ENCODE peak calls at places on chromosome 2, in ten cellular contexts. One of them, this sample, is unnamed.

GRCh38 chr2:120546077-120546864 is 189.4 kb upstream of the GLI2 start:
- DNase-seq in dorsolateral prefrontal cortex: no peak
- DNase-seq in stomach: no peak
- DNase-seq in adrenal gland: no peak
- DNase-seq in AG09309: peak; percentile 96
- DNase-seq in HL-60: no peak
- DNase-seq in AG04449: peak; percentile 98
- DNase-seq in cardiac muscle cell: peak; percentile 92
- DNase-seq in heart left ventricle: peak; percentile 68
- DNase-seq in PC-3: no peak
- DNase-seq in this sample: peak; percentile 75

GRCh38 chr2:208466133-208466919 is 59.7 kb downstream of the PTH2R start:
- DNase-seq in dorsolateral prefrontal cortex: no peak
- DNase-seq in stomach: no peak
- DNase-seq in adrenal gland: peak; percentile 10
- DNase-seq in AG09309: no peak
- DNase-seq in HL-60: peak; percentile 23
- DNase-seq in AG04449: no peak
- DNase-seq in cardiac muscle cell: peak; percentile 44
- DNase-seq in heart left ventricle: no peak
- DNase-seq in PC-3: peak; percentile 68
- DNase-seq in this sample: peak; percentile 18

GRCh38 chr2:17538022-17538843 is 2.3 kb upstream of the VSNL1 start:
- DNase-seq in dorsolateral prefrontal cortex: no peak
- DNase-seq in stomach: no peak
- DNase-seq in adrenal gland: peak; percentile 21
- DNase-seq in AG09309: no peak
- DNase-seq in HL-60: no peak
- DNase-seq in AG04449: no peak
- DNase-seq in cardiac muscle cell: peak; percentile 30
- DNase-seq in heart left ventricle: peak; percentile 28
- DNase-seq in PC-3: no peak
- DNase-seq in this sample: peak; percentile 35

GRCh38 chr2:175832886-175833285 is 169.2 kb downstream of the LNPK start:
- DNase-seq in dorsolateral prefrontal cortex: no peak
- DNase-seq in stomach: no peak
- DNase-seq in adrenal gland: no peak
- DNase-seq in AG09309: no peak
- DNase-seq in HL-60: no peak
- DNase-seq in AG04449: no peak
- DNase-seq in cardiac muscle cell: no peak
- DNase-seq in heart left ventricle: no peak
- DNase-seq in PC-3: no peak
- DNase-seq in this sample: peak; percentile 41

GRCh38 chr2:192195548-192196418 is 1.1 kb upstream of the TMEFF2 start:
- DNase-seq in dorsolateral prefrontal cortex: peak; percentile 44
- DNase-seq in stomach: peak; percentile 25
- DNase-seq in adrenal gland: peak; percentile 7
- DNase-seq in AG09309: no peak
- DNase-seq in HL-60: no peak
- DNase-seq in AG04449: no peak
- DNase-seq in cardiac muscle cell: peak; percentile 42
- DNase-seq in heart left ventricle: peak; percentile 18
- DNase-seq in PC-3: peak; percentile 19
- DNase-seq in this sample: peak; percentile 19

GRCh38 chr2:27442282-27442980 is at the start of gene KRTCAP3:
- DNase-seq in dorsolateral prefrontal cortex: no peak
- DNase-seq in stomach: peak; percentile 87
- DNase-seq in adrenal gland: peak; percentile 16
- DNase-seq in AG09309: no peak
- DNase-seq in HL-60: no peak
- DNase-seq in AG04449: no peak
- DNase-seq in cardiac muscle cell: no peak
- DNase-seq in heart left ventricle: no peak
- DNase-seq in PC-3: peak; percentile 14
- DNase-seq in this sample: no peak

GRCh38 chr2:2843969-2844548 is 513.0 kb upstream of the MYT1L start:
- DNase-seq in dorsolateral prefrontal cortex: no peak
- DNase-seq in stomach: no peak
- DNase-seq in adrenal gland: no peak
- DNase-seq in AG09309: no peak
- DNase-seq in HL-60: no peak
- DNase-seq in AG04449: no peak
- DNase-seq in cardiac muscle cell: no peak
- DNase-seq in heart left ventricle: no peak
- DNase-seq in PC-3: peak; percentile 6
- DNase-seq in this sample: no peak

GRCh38 chr2:137862651-137863050 is 101.6 kb upstream of the HNMT start:
- DNase-seq in dorsolateral prefrontal cortex: no peak
- DNase-seq in stomach: no peak
- DNase-seq in adrenal gland: no peak
- DNase-seq in AG09309: no peak
- DNase-seq in HL-60: no peak
- DNase-seq in AG04449: no peak
- DNase-seq in cardiac muscle cell: no peak
- DNase-seq in heart left ventricle: no peak
- DNase-seq in PC-3: no peak
- DNase-seq in this sample: no peak

GRCh38 chr2:147100406-147101035 is 744.3 kb upstream of the ACVR2A start:
- DNase-seq in dorsolateral prefrontal cortex: no peak
- DNase-seq in stomach: no peak
- DNase-seq in adrenal gland: no peak
- DNase-seq in AG09309: no peak
- DNase-seq in HL-60: no peak
- DNase-seq in AG04449: no peak
- DNase-seq in cardiac muscle cell: no peak
- DNase-seq in heart left ventricle: no peak
- DNase-seq in PC-3: peak; percentile 14
- DNase-seq in this sample: peak; percentile 7

GRCh38 chr2:38190542-38191218 is 114.7 kb upstream of the CYP1B1 start:
- DNase-seq in dorsolateral prefrontal cortex: no peak
- DNase-seq in stomach: no peak
- DNase-seq in adrenal gland: no peak
- DNase-seq in AG09309: peak; percentile 97
- DNase-seq in HL-60: peak; percentile 30
- DNase-seq in AG04449: peak; percentile 62
- DNase-seq in cardiac muscle cell: peak; percentile 88
- DNase-seq in heart left ventricle: no peak
- DNase-seq in PC-3: no peak
- DNase-seq in this sample: peak; percentile 76

GRCh38 chr2:233982421-233983121 is 65.4 kb downstream of the TRPM8 start:
- DNase-seq in dorsolateral prefrontal cortex: no peak
- DNase-seq in stomach: no peak
- DNase-seq in adrenal gland: no peak
- DNase-seq in AG09309: peak; percentile 68
- DNase-seq in HL-60: no peak
- DNase-seq in AG04449: peak; percentile 82
- DNase-seq in cardiac muscle cell: peak; percentile 74
- DNase-seq in heart left ventricle: no peak
- DNase-seq in PC-3: peak; percentile 85
- DNase-seq in this sample: peak; percentile 65

GRCh38 chr2:147177449-147177848 is 667.4 kb upstream of the ACVR2A start:
- DNase-seq in dorsolateral prefrontal cortex: no peak
- DNase-seq in stomach: no peak
- DNase-seq in adrenal gland: no peak
- DNase-seq in AG09309: no peak
- DNase-seq in HL-60: peak; percentile 4
- DNase-seq in AG04449: no peak
- DNase-seq in cardiac muscle cell: peak; percentile 57
- DNase-seq in heart left ventricle: no peak
- DNase-seq in PC-3: peak; percentile 75
- DNase-seq in this sample: peak; percentile 42

GRCh38 chr2:19611491-19612332 is 253.3 kb upstream of the OSR1 start:
- DNase-seq in dorsolateral prefrontal cortex: no peak
- DNase-seq in stomach: no peak
- DNase-seq in adrenal gland: no peak
- DNase-seq in AG09309: peak; percentile 95
- DNase-seq in HL-60: no peak
- DNase-seq in AG04449: peak; percentile 86
- DNase-seq in cardiac muscle cell: peak; percentile 95
- DNase-seq in heart left ventricle: no peak
- DNase-seq in PC-3: peak; percentile 96
- DNase-seq in this sample: peak; percentile 93

GRCh38 chr2:232872826-232873225 is 2.8 kb downstream of the SNORC start:
- DNase-seq in dorsolateral prefrontal cortex: peak; percentile 67
- DNase-seq in stomach: no peak
- DNase-seq in adrenal gland: no peak
- DNase-seq in AG09309: no peak
- DNase-seq in HL-60: no peak
- DNase-seq in AG04449: no peak
- DNase-seq in cardiac muscle cell: no peak
- DNase-seq in heart left ventricle: no peak
- DNase-seq in PC-3: no peak
- DNase-seq in this sample: no peak

GRCh38 chr2:157470321-157470720 is 26.4 kb upstream of the CYTIP start:
- DNase-seq in dorsolateral prefrontal cortex: no peak
- DNase-seq in stomach: no peak
- DNase-seq in adrenal gland: no peak
- DNase-seq in AG09309: no peak
- DNase-seq in HL-60: no peak
- DNase-seq in AG04449: no peak
- DNase-seq in cardiac muscle cell: no peak
- DNase-seq in heart left ventricle: no peak
- DNase-seq in PC-3: no peak
- DNase-seq in this sample: no peak

DNA sequence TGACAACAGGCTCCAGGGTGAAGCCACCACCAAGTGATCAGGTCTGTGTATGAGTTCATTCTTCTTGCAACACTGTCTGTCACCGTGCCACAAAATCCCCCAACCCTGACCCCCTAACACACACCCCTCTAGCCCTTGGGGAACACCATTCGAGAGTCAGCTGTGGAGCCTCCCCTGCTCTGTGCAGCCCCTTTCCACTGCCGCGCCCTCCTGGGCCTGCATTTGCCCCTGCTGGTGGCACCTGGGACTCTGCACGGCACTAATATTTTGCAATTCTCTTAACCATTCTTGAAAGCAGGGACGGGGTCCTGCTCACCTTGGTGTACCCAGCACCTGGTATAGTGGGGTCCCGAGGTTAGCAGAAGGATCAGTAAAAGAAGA is 124.0 kb downstream of the HDAC4 start:
- DNase-seq in dorsolateral prefrontal cortex: peak; percentile 16
- DNase-seq in stomach: peak; percentile 24
- DNase-seq in adrenal gland: no peak
- DNase-seq in AG09309: no peak
- DNase-seq in HL-60: no peak
- DNase-seq in AG04449: no peak
- DNase-seq in cardiac muscle cell: no peak
- DNase-seq in heart left ventricle: no peak
- DNase-seq in PC-3: no peak
- DNase-seq in this sample: no peak
- TF ChIP-seq CTCF in dorsolateral prefrontal cortex: no peak
- TF ChIP-seq CTCF in stomach: no peak
- TF ChIP-seq CTCF in adrenal gland: peak; percentile 27
- TF ChIP-seq CTCF in AG09309: no peak
- TF ChIP-seq CTCF in HL-60: no peak
- TF ChIP-seq CTCF in AG04449: no peak
- TF ChIP-seq CTCF in cardiac muscle cell: peak; percentile 3
- TF ChIP-seq CTCF in heart left ventricle: no peak
- TF ChIP-seq CTCF in PC-3: no peak
- TF ChIP-seq CTCF in this sample: peak; percentile 16

DNA sequence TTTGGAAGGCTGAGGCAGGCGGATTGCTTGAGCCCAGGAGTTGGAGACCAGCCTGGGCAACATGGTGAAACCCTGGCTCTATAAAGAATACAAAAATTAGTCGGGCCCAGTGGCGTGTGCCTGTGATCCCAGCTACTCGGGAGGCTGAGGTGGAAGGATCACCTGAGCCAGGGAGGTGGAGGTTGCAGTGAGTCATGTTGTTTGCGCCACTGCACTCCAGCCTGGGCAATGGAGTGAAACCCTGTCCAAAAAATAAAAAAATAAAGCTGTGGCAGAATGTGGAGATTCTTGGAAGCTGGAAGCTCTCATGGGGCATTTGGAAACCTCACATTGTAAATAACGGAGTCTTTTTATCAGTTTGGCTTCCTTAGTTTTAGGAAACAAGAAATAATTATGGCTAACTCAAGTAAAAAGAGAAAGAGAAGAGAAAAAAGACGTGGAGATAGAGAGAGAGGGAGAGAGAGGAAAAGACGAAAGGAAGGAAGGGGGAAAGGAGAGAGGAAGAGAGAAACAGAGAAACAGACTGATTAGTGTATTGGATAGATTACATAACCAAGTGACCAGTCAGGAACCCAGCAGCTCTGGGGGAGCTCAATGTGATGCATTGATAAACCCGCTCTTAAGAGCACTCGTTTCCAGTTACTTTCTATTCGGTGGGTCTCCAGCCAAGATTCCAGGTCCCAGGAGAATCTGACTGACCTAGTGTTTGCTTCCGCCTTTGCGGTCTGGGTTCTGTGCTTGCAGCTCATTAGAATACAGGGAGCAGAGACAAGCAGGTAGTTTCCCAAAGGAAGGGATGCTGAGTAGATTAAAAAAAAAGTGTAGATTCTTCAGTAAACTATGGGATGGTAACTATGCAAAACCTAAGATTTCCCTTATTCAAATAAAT is 1.1 kb upstream of the SPAST start:
- DNase-seq in dorsolateral prefrontal cortex: no peak
- DNase-seq in stomach: peak; percentile 62
- DNase-seq in adrenal gland: peak; percentile 35
- DNase-seq in AG09309: no peak
- DNase-seq in HL-60: peak; percentile 18
- DNase-seq in AG04449: no peak
- DNase-seq in cardiac muscle cell: peak; percentile 83
- DNase-seq in heart left ventricle: peak; percentile 73
- DNase-seq in PC-3: peak; percentile 57
- DNase-seq in this sample: peak; percentile 44
- H3K4me3 ChIP-seq in dorsolateral prefrontal cortex: peak overlapping the region; percentile 97
- H3K4me3 ChIP-seq in stomach: peak overlapping the region; percentile 73
- H3K4me3 ChIP-seq in adrenal gland: no peak overlapping the region
- H3K4me3 ChIP-seq in AG09309: peak overlapping the region; percentile 69
- H3K4me3 ChIP-seq in HL-60: peak overlapping the region; percentile 85
- H3K4me3 ChIP-seq in AG04449: peak overlapping the region; percentile 78
- H3K4me3 ChIP-seq in cardiac muscle cell: peak overlapping the region; percentile 90
- H3K4me3 ChIP-seq in heart left ventricle: peak overlapping the region; percentile 92
- H3K4me3 ChIP-seq in PC-3: peak overlapping the region; percentile 93
- H3K4me3 ChIP-seq in this sample: peak overlapping the region; percentile 74

GRCh38 chr2:212863185-212863588 is 288.2 kb downstream of the IKZF2 start:
- DNase-seq in dorsolateral prefrontal cortex: no peak
- DNase-seq in stomach: peak; percentile 33
- DNase-seq in adrenal gland: peak; percentile 6
- DNase-seq in AG09309: no peak
- DNase-seq in HL-60: peak; percentile 37
- DNase-seq in AG04449: no peak
- DNase-seq in cardiac muscle cell: peak; percentile 24
- DNase-seq in heart left ventricle: no peak
- DNase-seq in PC-3: peak; percentile 64
- DNase-seq in this sample: peak; percentile 10
- TF ChIP-seq CTCF in dorsolateral prefrontal cortex: no peak
- TF ChIP-seq CTCF in stomach: peak; percentile 6
- TF ChIP-seq CTCF in adrenal gland: peak; percentile 20
- TF ChIP-seq CTCF in AG09309: peak; percentile 47
- TF ChIP-seq CTCF in HL-60: peak; percentile 51
- TF ChIP-seq CTCF in AG04449: peak; percentile 9
- TF ChIP-seq CTCF in cardiac muscle cell: peak; percentile 33
- TF ChIP-seq CTCF in heart left ventricle: peak; percentile 30
- TF ChIP-seq CTCF in PC-3: peak; percentile 87
- TF ChIP-seq CTCF in this sample: peak; percentile 34

DNA sequence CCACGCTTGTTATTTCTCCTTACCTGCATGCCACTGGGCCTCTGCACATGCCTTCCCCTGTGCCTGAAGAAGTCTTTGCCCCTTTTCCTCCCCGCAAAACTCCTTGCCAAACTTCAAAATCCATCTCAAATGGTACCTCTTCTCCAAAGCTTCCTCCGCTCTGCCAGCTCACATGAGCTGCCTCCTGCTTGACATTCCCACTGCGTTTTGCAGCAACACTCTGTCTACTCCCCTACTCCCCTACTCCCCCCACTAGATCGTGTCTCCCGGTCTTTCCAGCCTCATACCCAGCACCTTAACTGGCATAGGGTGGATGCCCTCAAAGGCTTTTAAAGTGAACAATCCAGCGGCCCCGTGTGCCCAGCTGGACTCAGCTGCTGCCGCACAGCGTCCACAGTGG is 65.8 kb downstream of the TNS1 start:
- DNase-seq in dorsolateral prefrontal cortex: no peak
- DNase-seq in stomach: no peak
- DNase-seq in adrenal gland: no peak
- DNase-seq in AG09309: no peak
- DNase-seq in HL-60: no peak
- DNase-seq in AG04449: no peak
- DNase-seq in cardiac muscle cell: no peak
- DNase-seq in heart left ventricle: no peak
- DNase-seq in PC-3: no peak
- DNase-seq in this sample: no peak
- H3K4me3 ChIP-seq in dorsolateral prefrontal cortex: peak overlapping the region; percentile 66
- H3K4me3 ChIP-seq in stomach: peak overlapping the region; percentile 55
- H3K4me3 ChIP-seq in adrenal gland: no peak overlapping the region
- H3K4me3 ChIP-seq in AG09309: no peak overlapping the region
- H3K4me3 ChIP-seq in HL-60: no peak overlapping the region
- H3K4me3 ChIP-seq in AG04449: peak overlapping the region; percentile 8
- H3K4me3 ChIP-seq in cardiac muscle cell: no peak overlapping the region
- H3K4me3 ChIP-seq in heart left ventricle: peak overlapping the region; percentile 47
- H3K4me3 ChIP-seq in PC-3: no peak overlapping the region
- H3K4me3 ChIP-seq in this sample: no peak overlapping the region